ENCODE peak calls at places on chromosomes 5 and 9, in nine cellular contexts. T is A549, Z is tibial artery, L is gastrocnemius medialis, Q is fibroblast of pulmonary artery, R is astrocyte of the spinal cord, I is neural progenitor cell, V is AG04450, B is tibial nerve. G is an unnamed sample.

GRCh38 chr9:37529111-37529510 is 43.4 kb downstream of the POLR1E start:
- DNase-seq in T (no peak), Z (no peak), L (peak), Q (no peak), R (peak), I (no peak), V (no peak), B (no peak), G (peak)

GRCh38 chr9:135036861-135037465 is 50.5 kb upstream of the OLFM1 start:
- DNase-seq in T (no peak), Z (peak), L (no peak), Q (no peak), R (no peak), I (no peak), V (no peak), B (no peak), G (no peak)

GRCh38 chr9:90044710-90045151 is 439.9 kb downstream of the GADD45G start:
- DNase-seq in T (peak), Z (no peak), L (no peak), Q (no peak), R (peak), I (no peak), V (no peak), B (no peak), G (peak)

GRCh38 chr5:59099270-59099994 is 516.6 kb downstream of the RAB3C start:
- DNase-seq in T (peak), Z (no peak), L (no peak), Q (peak), R (peak), I (no peak), V (peak), B (no peak), G (peak)

GRCh38 chr5:60896991-60897390 is 47.9 kb downstream of the ERCC8 start:
- DNase-seq in T (no peak), Z (no peak), L (no peak), Q (no peak), R (no peak), I (no peak), V (no peak), B (no peak), G (no peak)

GRCh38 chr5:79858097-79858723 is 132.9 kb downstream of the MTX3 start:
- DNase-seq in T (peak), Z (peak), L (no peak), Q (peak), R (peak), I (peak), V (no peak), B (peak), G (peak)

GRCh38 chr5:42274913-42275312 is 148.3 kb upstream of the GHR start:
- DNase-seq in T (no peak), Z (no peak), L (no peak), Q (peak), R (peak), I (no peak), V (no peak), B (no peak), G (peak)

GRCh38 chr5:120765189-120765588 is 301.1 kb downstream of the PRR16 start:
- DNase-seq in T (no peak), Z (no peak), L (no peak), Q (peak), R (peak), I (no peak), V (no peak), B (no peak), G (no peak)

GRCh38 chr5:43192558-43193170 is 639 bp downstream of the NIM1K start:
- DNase-seq in T (no peak), Z (no peak), L (peak), Q (peak), R (peak), I (peak), V (no peak), B (peak), G (peak)

GRCh38 chr5:94707359-94707758 is 88.9 kb downstream of the SLF1 start:
- DNase-seq in T (no peak), Z (no peak), L (no peak), Q (no peak), R (peak), I (peak), V (no peak), B (no peak), G (no peak)

GRCh38 chr5:98425626-98426025 is 347.8 kb upstream of the RGMB start:
- DNase-seq in T (no peak), Z (no peak), L (no peak), Q (no peak), R (no peak), I (no peak), V (no peak), B (no peak), G (no peak)

GRCh38 chr9:116064970-116065369 is 88.6 kb upstream of the PAPPA start:
- DNase-seq in T (no peak), Z (no peak), L (no peak), Q (no peak), R (no peak), I (no peak), V (no peak), B (no peak), G (no peak)

GRCh38 chr9:96636368-96636767 is 16.7 kb upstream of the CDC14B start:
- DNase-seq in T (no peak), Z (no peak), L (no peak), Q (no peak), R (no peak), I (no peak), V (no peak), B (no peak), G (no peak)

GRCh38 chr5:180810210-180811011 is 7.8 kb upstream of the MGAT1 start:
- DNase-seq in T (peak), Z (peak), L (peak), Q (peak), R (peak), I (peak), V (peak), B (peak), G (peak)

GRCh38 chr9:72665421-72665820 is 144.0 kb downstream of the TMC1 start:
- DNase-seq in T (no peak), Z (no peak), L (no peak), Q (peak), R (peak), I (no peak), V (no peak), B (no peak), G (peak)

GRCh38 chr9:71322311-71322710 is 200.9 kb upstream of the TRPM3 start:
- DNase-seq in T (no peak), Z (no peak), L (no peak), Q (no peak), R (no peak), I (no peak), V (no peak), B (no peak), G (no peak)

GRCh38 chr5:68499952-68500351 is 284.4 kb downstream of the PIK3R1 start:
- DNase-seq in T (no peak), Z (no peak), L (no peak), Q (peak), R (peak), I (no peak), V (no peak), B (no peak), G (peak)

GRCh38 chr5:16461782-16462181 is 3.8 kb downstream of the ZNF622 start:
- DNase-seq in T (no peak), Z (no peak), L (no peak), Q (peak), R (peak), I (no peak), V (peak), B (no peak), G (no peak)

GRCh38 chr5:110112355-110112754 is 422.6 kb downstream of the MAN2A1 start:
- DNase-seq in T (no peak), Z (no peak), L (no peak), Q (no peak), R (no peak), I (no peak), V (no peak), B (no peak), G (peak)

GRCh38 chr9:18141681-18142080 is 332.3 kb upstream of the ADAMTSL1 start:
- DNase-seq in T (no peak), Z (no peak), L (no peak), Q (no peak), R (no peak), I (no peak), V (no peak), B (no peak), G (no peak)

GRCh38 chr5:169762338-169763095 is 125.4 kb downstream of the DOCK2 start:
- DNase-seq in T (no peak), Z (no peak), L (no peak), Q (peak), R (peak), I (no peak), V (no peak), B (no peak), G (peak)

GRCh38 chr5:35202319-35203111 is 27.8 kb downstream of the PRLR start:
- DNase-seq in T (peak), Z (no peak), L (no peak), Q (peak), R (peak), I (peak), V (no peak), B (peak), G (peak)

GRCh38 chr5:93674138-93674537 is 67.3 kb downstream of the POU5F2 start:
- DNase-seq in T (no peak), Z (no peak), L (no peak), Q (peak), R (no peak), I (no peak), V (no peak), B (no peak), G (no peak)

GRCh38 chr5:669111-669841 is 23.9 kb downstream of the TPPP start:
- DNase-seq in T (no peak), Z (peak), L (no peak), Q (peak), R (no peak), I (peak), V (no peak), B (no peak), G (no peak)

GRCh38 chr5:134097221-134097620 is 17.3 kb upstream of the TCF7 start:
- DNase-seq in T (no peak), Z (no peak), L (no peak), Q (no peak), R (peak), I (peak), V (no peak), B (no peak), G (no peak)

GRCh38 chr5:53942724-53943123 is 367.6 kb downstream of the ARL15 start:
- DNase-seq in T (no peak), Z (no peak), L (no peak), Q (peak), R (peak), I (no peak), V (peak), B (peak), G (peak)

GRCh38 chr9:99011161-99011709 is 67.5 kb downstream of the COL15A1 start:
- DNase-seq in T (no peak), Z (no peak), L (no peak), Q (no peak), R (peak), I (peak), V (no peak), B (no peak), G (no peak)

GRCh38 chr5:138032028-138032571 is 779 bp downstream of the FAM13B start:
- DNase-seq in T (peak), Z (peak), L (peak), Q (peak), R (no peak), I (no peak), V (no peak), B (peak), G (peak)

GRCh38 chr5:65014769-65015168 is 246.0 kb downstream of the CWC27 start:
- DNase-seq in T (no peak), Z (no peak), L (no peak), Q (no peak), R (no peak), I (no peak), V (no peak), B (no peak), G (no peak)

GRCh38 chr5:65015767-65016166 is 247.0 kb downstream of the CWC27 start:
- DNase-seq in T (no peak), Z (no peak), L (no peak), Q (no peak), R (no peak), I (peak), V (no peak), B (no peak), G (no peak)

GRCh38 chr5:65013141-65013540 is 244.4 kb downstream of the CWC27 start:
- DNase-seq in T (no peak), Z (no peak), L (no peak), Q (peak), R (peak), I (no peak), V (no peak), B (no peak), G (no peak)

GRCh38 chr5:65012411-65012972 is 243.8 kb downstream of the CWC27 start:
- DNase-seq in T (no peak), Z (no peak), L (no peak), Q (no peak), R (no peak), I (no peak), V (no peak), B (no peak), G (no peak)

DNA sequence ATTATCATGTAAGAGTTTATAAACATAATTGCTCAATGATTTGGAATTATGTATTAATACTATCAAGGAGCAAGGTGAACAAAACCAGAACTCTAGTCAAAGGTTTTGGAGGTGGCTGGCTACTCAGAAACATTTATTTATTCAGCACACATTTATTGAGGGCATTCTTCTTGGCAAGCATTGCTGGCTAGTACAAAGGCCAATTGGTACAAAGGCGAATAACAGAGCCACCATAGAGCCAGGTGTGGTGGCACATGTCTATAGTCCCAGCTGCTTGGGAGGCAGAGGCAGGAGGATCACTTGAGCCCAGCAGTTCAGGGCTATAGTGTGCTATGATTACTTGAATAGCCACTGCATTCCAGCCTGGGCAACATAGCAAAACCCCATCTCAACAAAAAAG is 242.1 kb downstream of the CWC27 start:
- DNase-seq in T (no peak), Z (no peak), L (no peak), Q (no peak), R (no peak), I (no peak), V (no peak), B (no peak), G (no peak)
- H3K4me3 ChIP-seq in T (no peak), Z (no peak), L (no peak), Q (no peak), R (no peak), I (no peak), V (no peak), B (no peak), G (no peak)

DNA sequence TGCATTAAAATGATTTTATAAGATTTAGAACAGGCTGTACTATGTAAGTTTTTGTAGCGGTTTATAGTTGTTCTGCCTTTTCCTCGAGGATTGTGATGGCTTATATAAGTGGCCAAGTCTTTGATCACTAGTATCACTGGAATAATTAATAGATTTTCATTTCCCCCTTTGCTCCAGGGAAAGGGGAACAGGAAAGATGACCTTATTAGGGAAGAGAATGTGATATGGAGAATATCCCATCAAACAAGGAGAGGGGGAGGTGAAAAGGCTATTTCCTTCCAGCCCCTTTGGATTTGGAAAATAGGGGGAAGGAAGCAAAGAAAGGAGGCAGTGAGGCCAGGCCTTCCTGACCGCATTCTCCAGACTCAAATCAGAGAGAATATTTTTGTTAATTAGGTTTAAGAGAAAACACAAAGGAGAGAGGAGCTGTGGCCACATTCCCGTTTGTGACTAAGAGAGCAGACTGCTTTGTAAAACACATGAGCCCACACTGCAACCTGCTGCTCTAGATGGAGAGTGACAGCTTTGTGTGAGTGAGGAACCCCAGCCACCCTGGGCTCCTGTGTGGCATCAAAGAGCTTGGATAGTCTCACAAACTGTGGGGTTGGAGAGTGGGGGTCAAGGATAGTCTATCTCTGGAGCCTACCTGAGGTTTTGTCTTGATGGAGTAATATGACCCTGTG is 359.5 kb downstream of the DTWD2 start:
- DNase-seq in T (no peak), Z (no peak), L (no peak), Q (no peak), R (no peak), I (peak), V (no peak), B (no peak), G (no peak)
- TF ChIP-seq CTCF in T (no peak), Z (no peak), L (no peak), Q (no peak), R (no peak), I (peak), V (no peak), B (no peak), G (no peak)

GRCh38 chr9:97856857-97857602 is 4.0 kb downstream of the FOXE1 start:
- DNase-seq in T (no peak), Z (no peak), L (no peak), Q (no peak), R (no peak), I (peak), V (no peak), B (no peak), G (no peak)
- H3K4me3 ChIP-seq in T (no peak), Z (no peak), L (no peak), Q (no peak), R (no peak), I (peak), V (no peak), B (no peak), G (no peak)

DNA sequence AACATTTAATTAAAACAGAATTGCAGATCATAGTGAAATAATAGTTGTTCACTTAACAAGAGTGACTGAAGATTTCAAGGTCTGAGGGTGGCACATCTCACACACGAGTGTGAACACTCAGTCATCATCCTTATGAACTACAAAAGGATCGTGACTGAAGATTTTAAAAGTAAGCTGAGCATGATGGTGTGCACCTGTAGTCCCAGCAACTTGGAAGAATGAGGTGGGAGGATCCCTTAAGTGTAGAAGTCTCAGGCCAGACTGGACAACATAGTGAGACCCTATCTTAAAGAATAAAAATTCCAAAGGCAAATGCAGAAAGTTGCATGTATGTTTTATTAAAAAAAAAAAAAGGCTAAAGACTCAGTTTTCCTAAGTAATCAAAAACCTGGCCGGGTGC is 22.4 kb upstream of the ATP6V1G1 start:
- DNase-seq in T (no peak), Z (no peak), L (no peak), Q (no peak), R (no peak), I (no peak), V (no peak), B (no peak), G (no peak)
- TF ChIP-seq CTCF in T (no peak), Z (no peak), L (no peak), Q (no peak), R (no peak), I (no peak), V (no peak), B (no peak), G (no peak)

GRCh38 chr9:83185517-83186192 is 122.7 kb upstream of the RASEF start:
- DNase-seq in T (no peak), Z (no peak), L (no peak), Q (no peak), R (no peak), I (peak), V (no peak), B (no peak), G (no peak)

GRCh38 chr9:83191154-83191553 is 128.2 kb upstream of the RASEF start:
- DNase-seq in T (no peak), Z (no peak), L (no peak), Q (no peak), R (no peak), I (no peak), V (no peak), B (no peak), G (no peak)

GRCh38 chr9:83186354-83186753 is 123.4 kb upstream of the RASEF start:
- DNase-seq in T (no peak), Z (no peak), L (no peak), Q (no peak), R (no peak), I (no peak), V (no peak), B (no peak), G (no peak)

DNA sequence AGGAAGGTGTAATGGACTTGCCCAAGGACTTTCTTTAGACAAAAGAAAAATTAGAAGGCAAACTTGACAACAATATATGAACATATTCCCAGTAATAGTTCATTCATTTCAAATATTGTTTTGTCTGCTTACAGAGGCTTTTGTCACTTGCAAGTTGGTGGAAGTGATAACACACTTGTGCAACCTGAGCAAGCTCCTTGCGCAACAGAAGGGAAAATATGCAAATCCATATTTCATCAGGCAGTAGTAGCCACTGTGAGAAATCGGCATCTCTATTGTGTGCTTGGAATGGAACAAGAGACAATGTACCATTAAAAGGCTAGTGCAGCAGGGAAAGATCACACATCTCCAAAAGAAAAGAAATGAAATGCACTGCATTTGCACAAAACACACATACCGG is 125.3 kb upstream of the RASEF start:
- DNase-seq in T (no peak), Z (no peak), L (no peak), Q (peak), R (no peak), I (no peak), V (no peak), B (no peak), G (peak)
- H3K4me3 ChIP-seq in T (no peak), Z (no peak), L (no peak), Q (no peak), R (no peak), I (no peak), V (no peak), B (no peak), G (no peak)

GRCh38 chr9:93134018-93134739 is at the start of gene NINJ1:
- DNase-seq in T (peak), Z (peak), L (peak), Q (peak), R (peak), I (peak), V (no peak), B (no peak), G (peak)
- TF ChIP-seq CTCF in T (no peak), Z (no peak), L (no peak), Q (no peak), R (no peak), I (no peak), V (no peak), B (no peak), G (no peak)

GRCh38 chr5:131998431-131999040 is 12.9 kb downstream of the ACSL6 start:
- DNase-seq in T (no peak), Z (no peak), L (no peak), Q (no peak), R (no peak), I (no peak), V (no peak), B (no peak), G (no peak)

GRCh38 chr5:131999041-131999440 is 12.4 kb downstream of the ACSL6 start:
- DNase-seq in T (no peak), Z (no peak), L (no peak), Q (no peak), R (no peak), I (no peak), V (no peak), B (no peak), G (no peak)

GRCh38 chr5:132000677-132001453 is 10.6 kb downstream of the ACSL6 start:
- DNase-seq in T (no peak), Z (no peak), L (peak), Q (no peak), R (no peak), I (no peak), V (no peak), B (no peak), G (no peak)

GRCh38 chr5:131999991-132000490 is 11.4 kb downstream of the ACSL6 start:
- DNase-seq in T (no peak), Z (no peak), L (no peak), Q (no peak), R (no peak), I (no peak), V (no peak), B (no peak), G (no peak)

GRCh38 chr5:131999471-131999931 is 12.0 kb downstream of the ACSL6 start:
- DNase-seq in T (no peak), Z (no peak), L (no peak), Q (no peak), R (no peak), I (no peak), V (no peak), B (no peak), G (no peak)
- H3K4me3 ChIP-seq in T (no peak), Z (no peak), L (no peak), Q (no peak), R (no peak), I (no peak), V (no peak), B (no peak), G (no peak)

GRCh38 chr9:16266648-16267276 is 603.7 kb downstream of the BNC2 start:
- DNase-seq in T (no peak), Z (no peak), L (no peak), Q (peak), R (no peak), I (peak), V (no peak), B (peak), G (no peak)
- TF ChIP-seq CTCF in T (peak), Z (peak), L (no peak), Q (peak), R (peak), I (peak), V (peak), B (no peak), G (peak)

GRCh38 chr5:67211926-67212325 is 15.3 kb upstream of the CD180 start:
- DNase-seq in T (no peak), Z (no peak), L (no peak), Q (peak), R (peak), I (no peak), V (peak), B (no peak), G (peak)
- H3K4me3 ChIP-seq in T (no peak), Z (no peak), L (no peak), Q (no peak), R (no peak), I (no peak), V (no peak), B (no peak), G (no peak)